ENCODE peak calls at places on chromosome 4, in seven cellular contexts. W is A549; C is IMR-90; I is naive thymus-derived CD4-positive, alpha-beta T cell; E is left ventricle myocardium inferior; G is stomach; K is CD4-positive, alpha-beta memory T cell. S is an unnamed sample. For H3K4me1, the result is how much of the 10 kb centered on the place peaks cover.

GRCh38 chr4:174263445-174263736 is 20.1 kb downstream of the FBXO8 start:
- DNase-seq in I (no peak), K (no peak), W (no peak), E (no peak), G (no peak), C (no peak), S (no peak)

GRCh38 chr4:53591372-53591892 is at the start of gene LNX1:
- DNase-seq in K (no peak), I (no peak), E (no peak), G (peak), C (no peak), W (no peak), S (no peak)

GRCh38 chr4:123919576-123920098 is 523.0 kb downstream of the SPRY1 start:
- DNase-seq in C (no peak), I (no peak), W (no peak), K (no peak), G (no peak), E (no peak), S (no peak)

GRCh38 chr4:150986085-150986484 is 29.0 kb downstream of the LRBA start:
- DNase-seq in E (no peak), G (no peak), C (no peak), W (no peak), I (no peak), K (no peak), S (no peak)

GRCh38 chr4:3098346-3098745 is 23.9 kb downstream of the HTT start:
- DNase-seq in E (no peak), C (no peak), W (no peak), I (no peak), K (no peak), G (no peak), S (no peak)

GRCh38 chr4:73948990-73949706 is 32.7 kb downstream of the PF4 start:
- DNase-seq in C (no peak), K (no peak), G (no peak), W (no peak), E (no peak), I (no peak), S (no peak)

GRCh38 chr4:59553063-59553738 is 1646.9 kb upstream of the ADGRL3 start:
- DNase-seq in E (no peak), G (no peak), C (no peak), I (no peak), W (peak), K (no peak), S (no peak)

GRCh38 chr4:147160908-147161513 is 215.3 kb upstream of the TTC29 start:
- DNase-seq in C (peak), E (no peak), I (peak), G (no peak), W (peak), K (no peak), S (no peak)

GRCh38 chr4:19689511-19689910 is 562.2 kb upstream of the SLIT2 start:
- DNase-seq in E (no peak), G (no peak), K (no peak), W (no peak), I (no peak), C (peak), S (peak)

GRCh38 chr4:8471211-8471875 is 30.8 kb downstream of the TRMT44 start:
- DNase-seq in E (no peak), I (no peak), K (no peak), G (no peak), C (no peak), W (no peak), S (no peak)

GRCh38 chr4:70583952-70584834 is 7.9 kb upstream of the AMBN start:
- DNase-seq in K (no peak), G (peak), E (no peak), C (no peak), W (peak), I (no peak), S (no peak)

GRCh38 chr4:151801547-151802516 is 41.0 kb upstream of the GATB start:
- DNase-seq in W (peak), C (peak), K (peak), G (peak), E (no peak), I (peak), S (no peak)

GRCh38 chr4:168524897-168525296 is 28.0 kb downstream of the PALLD start:
- DNase-seq in G (no peak), K (no peak), I (no peak), W (no peak), C (no peak), E (no peak), S (no peak)

DNA sequence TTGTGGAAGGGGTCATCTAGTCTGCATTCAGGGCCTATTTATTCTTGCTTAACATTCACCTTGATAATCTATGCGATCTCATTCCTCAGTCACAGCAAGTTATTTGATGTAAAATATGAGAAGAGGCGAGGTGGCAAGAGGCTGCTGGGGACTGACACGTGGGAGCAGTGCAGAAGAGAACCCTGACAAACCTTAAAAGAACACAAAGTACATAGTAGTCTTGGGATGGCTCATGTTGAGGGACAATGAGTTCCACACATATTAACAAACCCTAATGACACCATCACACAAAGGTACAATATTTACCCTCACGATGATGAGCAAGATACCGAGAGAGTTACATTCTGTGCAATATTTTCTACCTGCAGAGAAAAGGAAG is 57.5 kb downstream of the MAML3 start:
- DNase-seq in W (no peak), K (no peak), G (no peak), E (no peak), I (no peak), C (no peak), S (no peak)
- H3K4me1 ChIP-seq in W (half or more), K (under half), G (half or more), E (half or more), I (under half), C (under half), S (half or more)

GRCh38 chr4:145895056-145895455 is 43.6 kb downstream of the ZNF827 start:
- DNase-seq in W (no peak), G (no peak), I (no peak), K (no peak), C (no peak), E (no peak), S (no peak)
- H3K4me3 ChIP-seq in W (no peak), G (no peak), I (no peak), K (no peak), C (no peak), E (no peak), S (no peak)

GRCh38 chr4:112765317-112765989 is 128.5 kb downstream of the LARP7 start:
- DNase-seq in K (no peak), E (no peak), C (peak), W (peak), I (no peak), G (no peak), S (no peak)
- H3K27ac ChIP-seq in K (no peak), E (peak), C (no peak), W (no peak), I (no peak), G (no peak), S (no peak)

DNA sequence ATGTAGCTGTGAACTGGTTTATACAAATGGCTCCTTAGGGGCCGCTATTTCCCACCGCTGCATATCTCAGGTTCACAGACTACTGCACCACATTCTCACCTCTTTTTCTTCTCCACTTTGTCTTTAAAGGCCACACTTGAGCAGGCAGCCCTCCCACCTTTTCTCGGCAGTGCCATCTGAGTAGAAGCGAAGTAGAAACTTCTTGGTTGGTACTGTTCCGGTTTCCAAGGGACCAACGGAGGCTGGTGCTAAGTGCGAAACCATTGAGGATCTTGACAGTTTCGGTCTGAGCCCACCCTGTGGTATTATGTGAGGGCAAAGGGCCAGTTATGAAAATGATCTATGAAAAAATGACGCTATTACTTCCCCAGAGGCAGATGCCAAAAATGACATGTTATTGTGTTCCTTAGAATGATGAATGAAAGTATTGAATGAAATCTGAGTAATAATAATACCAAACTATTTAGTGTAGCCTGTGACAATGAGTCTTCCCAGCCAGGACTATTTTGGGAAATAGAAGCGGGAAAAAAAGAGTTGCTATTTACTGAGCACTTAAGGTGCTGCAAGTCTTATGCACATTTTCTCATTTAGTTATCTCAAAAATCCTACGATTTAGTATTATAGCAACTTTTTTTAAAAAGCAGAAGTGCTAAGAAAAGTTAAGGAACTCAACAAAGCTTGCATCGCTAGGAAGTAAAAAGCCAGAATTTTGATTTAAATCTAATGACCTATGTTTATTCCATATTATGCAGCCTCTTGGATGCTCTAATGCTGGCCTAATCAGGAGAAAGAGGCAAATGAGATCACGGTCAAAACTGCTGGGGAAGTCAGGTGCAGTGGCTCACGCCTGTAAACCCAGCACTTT is 29.6 kb upstream of the CHRNA9 start:
- DNase-seq in C (no peak), W (no peak), G (no peak), I (peak), E (no peak), K (no peak), S (no peak)
- H3K4me1 ChIP-seq in C (under half), W (under half), G (under half), I (half or more), E (under half), K (half or more), S (under half)

GRCh38 chr4:41155194-41155830 is 59.0 kb downstream of the APBB2 start:
- DNase-seq in K (no peak), C (peak), W (no peak), E (no peak), G (no peak), I (no peak), S (no peak)
- H3K4me3 ChIP-seq in K (no peak), C (no peak), W (no peak), E (no peak), G (no peak), I (no peak), S (no peak)

GRCh38 chr4:184534511-184535391 is 60.4 kb upstream of the IRF2 start:
- DNase-seq in K (peak), E (no peak), G (no peak), I (peak), C (peak), W (no peak), S (no peak)
- H3K27ac ChIP-seq in K (peak), E (peak), G (peak), I (peak), C (no peak), W (no peak), S (peak)

GRCh38 chr4:81457921-81458520 is 13.7 kb downstream of the RASGEF1B start:
- DNase-seq in W (no peak), E (no peak), I (no peak), K (no peak), C (no peak), G (no peak), S (no peak)
- H3K4me1 ChIP-seq in W (under half), E (under half), I (under half), K (under half), C (under half), G (under half), S (under half)

GRCh38 chr4:113757486-113757885 is 4.1 kb downstream of the CAMK2D start:
- DNase-seq in C (no peak), K (no peak), W (no peak), I (no peak), E (no peak), G (no peak), S (peak)

GRCh38 chr4:113760094-113760851 is 1.3 kb downstream of the CAMK2D start:
- DNase-seq in G (peak), E (peak), K (peak), C (peak), I (peak), W (peak), S (peak)

GRCh38 chr4:113759696-113760093 is 1.8 kb downstream of the CAMK2D start:
- DNase-seq in E (no peak), I (no peak), W (no peak), C (peak), K (no peak), G (no peak), S (no peak)

GRCh38 chr4:113756005-113756410 is 5.5 kb downstream of the CAMK2D start:
- DNase-seq in E (no peak), C (peak), I (no peak), K (no peak), W (no peak), G (no peak), S (no peak)

DNA sequence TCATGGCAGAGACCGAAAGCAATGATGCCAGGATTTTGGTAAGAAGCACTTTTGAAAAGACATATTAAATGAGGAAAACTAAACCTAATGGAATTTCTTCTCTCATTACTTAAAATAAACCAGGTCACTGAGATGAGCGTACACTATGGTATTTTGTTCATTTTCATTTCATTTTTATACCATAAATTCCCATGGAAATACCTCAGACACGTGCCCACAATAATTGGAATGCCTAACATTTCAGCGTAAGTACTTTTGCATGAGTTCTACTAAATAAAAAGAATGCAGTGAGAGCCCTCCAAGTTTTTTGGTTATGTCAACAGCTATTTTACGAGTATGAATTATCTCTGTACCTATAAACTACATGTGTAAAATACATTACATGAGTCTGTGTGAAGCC is 3.2 kb downstream of the CAMK2D start:
- DNase-seq in C (peak), I (no peak), W (no peak), K (no peak), G (no peak), E (no peak), S (no peak)
- H3K4me3 ChIP-seq in C (peak), I (no peak), W (peak), K (no peak), G (peak), E (peak), S (peak)

DNA sequence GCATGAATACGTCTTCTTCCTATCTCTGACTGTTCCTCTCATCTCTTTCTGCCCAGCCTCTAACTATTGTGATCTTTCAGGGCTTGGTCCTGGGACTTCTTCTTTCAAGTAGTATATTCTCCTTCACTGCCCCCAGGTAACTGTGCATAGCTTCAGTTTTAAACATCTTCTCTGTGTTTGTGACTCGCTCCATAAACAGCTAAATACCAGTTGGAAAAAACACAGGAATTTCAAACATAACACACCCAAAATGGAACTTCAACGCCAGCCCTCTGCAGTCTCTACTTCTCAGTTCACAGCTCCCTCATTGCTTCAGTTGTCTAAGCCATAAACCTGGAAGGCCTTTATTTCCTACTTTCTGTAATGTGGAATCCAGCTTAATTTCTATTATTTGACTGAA is 16.6 kb downstream of the TRIML2 start:
- DNase-seq in K (no peak), G (no peak), E (no peak), C (peak), I (no peak), W (no peak), S (no peak)
- H3K27ac ChIP-seq in K (no peak), G (no peak), E (no peak), C (no peak), I (no peak), W (peak), S (no peak)

DNA sequence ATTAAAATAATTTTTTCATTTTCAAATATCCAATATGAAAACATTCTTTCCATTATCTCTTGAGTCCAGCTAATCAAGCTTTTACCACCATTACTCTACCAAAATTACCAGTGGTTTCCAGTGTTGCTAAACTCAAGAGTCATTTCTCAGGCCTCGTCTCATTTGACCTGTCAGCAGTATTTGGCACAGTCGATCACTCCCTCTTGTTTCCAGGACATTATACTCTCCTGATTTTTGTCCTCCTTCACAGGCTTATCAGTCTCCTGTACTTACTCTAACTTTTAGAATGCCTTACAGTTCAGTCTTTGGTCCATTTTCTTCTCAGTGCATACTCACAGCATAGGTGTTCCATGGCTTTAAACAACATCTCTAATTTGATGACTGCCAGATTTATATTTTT is 11.6 kb downstream of the USP38 start:
- DNase-seq in C (no peak), I (no peak), E (no peak), W (no peak), G (no peak), K (no peak), S (no peak)
- H3K4me1 ChIP-seq in C (under half), I (under half), E (under half), W (under half), G (under half), K (under half), S (under half)

S was measured in SJSA1.